ENCODE peak calls at places on chromosomes 13 and 19, in five cellular contexts. L, Q, T, X and I are unnamed samples.
A peak's percentile ranks its signal among the peaks of the same experiment; 100 is the strongest.

GRCh38 chr19:33906578-33907335 is 110.1 kb downstream of the KCTD15 start:
- DNase-seq in L (no peak), Q (no peak), T (no peak), X (peak; percentile 6), I (peak; percentile 74)

GRCh38 chr19:36128392-36128736 is 11.5 kb upstream of the CAPNS1 start:
- DNase-seq in L (peak; percentile 29), Q (no peak), T (no peak), X (peak; percentile 52), I (peak; percentile 51)

GRCh38 chr19:2269244-2270156 is 12.5 kb downstream of the PEAK3 start:
- DNase-seq in L (peak; percentile 94), Q (peak; percentile 66), T (peak; percentile 95), X (peak; percentile 91), I (peak; percentile 96)

GRCh38 chr19:4229179-4229931 is at the start of gene EBI3:
- DNase-seq in L (peak; percentile 78), Q (peak; percentile 88), T (no peak), X (no peak), I (peak; percentile 37)

GRCh38 chr19:45569619-45570421 is 14.8 kb downstream of the OPA3 start:
- DNase-seq in L (peak; percentile 77), Q (no peak), T (peak; percentile 62), X (peak; percentile 45), I (peak; percentile 88)

GRCh38 chr19:4620675-4621074 is 18.6 kb upstream of the TNFAIP8L1 start:
- DNase-seq in L (peak; percentile 36), Q (no peak), T (no peak), X (no peak), I (no peak)

GRCh38 chr19:58581227-58582141 is 8.3 kb upstream of the MZF1 start:
- DNase-seq in L (peak; percentile 78), Q (no peak), T (peak; percentile 63), X (peak; percentile 16), I (peak; percentile 96)

GRCh38 chr13:107375701-107376350 is 807.9 kb upstream of the ARGLU1 start:
- DNase-seq in L (no peak), Q (no peak), T (no peak), X (no peak), I (no peak)

GRCh38 chr19:23095406-23095805 is 21.4 kb upstream of the ZNF730 start:
- DNase-seq in L (no peak), Q (no peak), T (no peak), X (no peak), I (no peak)

GRCh38 chr19:14061751-14062557 is at the start of gene PALM3:
- DNase-seq in L (peak; percentile 4), Q (no peak), T (no peak), X (no peak), I (no peak)

GRCh38 chr13:24184855-24185254 is 24.3 kb downstream of the SPATA13 start:
- DNase-seq in L (no peak), Q (no peak), T (no peak), X (no peak), I (no peak)

GRCh38 chr13:111937763-111938375 is 129.1 kb upstream of the SOX1 start:
- DNase-seq in L (no peak), Q (no peak), T (no peak), X (no peak), I (no peak)

GRCh38 chr13:36736119-36736726 is 62.4 kb downstream of the SERTM1 start:
- DNase-seq in L (peak; percentile 32), Q (no peak), T (peak; percentile 8), X (peak; percentile 35), I (peak; percentile 74)

GRCh38 chr19:5293607-5294089 is 47.0 kb downstream of the PTPRS start:
- DNase-seq in L (peak; percentile 38), Q (no peak), T (no peak), X (no peak), I (peak; percentile 84)

GRCh38 chr19:10000171-10000826 is 10.0 kb downstream of the COL5A3 start:
- DNase-seq in L (peak; percentile 87), Q (no peak), T (peak; percentile 74), X (peak; percentile 57), I (peak; percentile 89)

GRCh38 chr13:33610471-33611015 is 207.4 kb upstream of the RFC3 start:
- DNase-seq in L (no peak), Q (no peak), T (no peak), X (peak; percentile 95), I (peak; percentile 60)

GRCh38 chr13:110294146-110294545 is 12.8 kb downstream of the COL4A1 start:
- DNase-seq in L (no peak), Q (no peak), T (no peak), X (no peak), I (no peak)

GRCh38 chr13:72221276-72221962 is 354.4 kb upstream of the DACH1 start:
- DNase-seq in L (peak; percentile 19), Q (no peak), T (peak; percentile 3), X (peak; percentile 28), I (peak; percentile 86)

GRCh38 chr19:58578430-58578925 is 5.3 kb upstream of the MZF1 start:
- DNase-seq in L (no peak), Q (no peak), T (no peak), X (no peak), I (no peak)

GRCh38 chr13:99361197-99361596 is 54.0 kb upstream of the GPR183 start:
- DNase-seq in L (no peak), Q (no peak), T (no peak), X (no peak), I (no peak)

GRCh38 chr19:46786236-46787039 is 2.0 kb downstream of the SLC1A5 start:
- DNase-seq in L (peak; percentile 75), Q (no peak), T (peak; percentile 95), X (peak; percentile 68), I (peak; percentile 64)

GRCh38 chr13:75691183-75691582 is 55.1 kb downstream of the LMO7 start:
- DNase-seq in L (no peak), Q (no peak), T (peak; percentile 33), X (peak; percentile 16), I (no peak)

GRCh38 chr13:99464441-99464949 is 36.8 kb upstream of the TM9SF2 start:
- DNase-seq in L (no peak), Q (no peak), T (no peak), X (no peak), I (no peak)

GRCh38 chr13:113650275-113650674 is 7.7 kb downstream of the ATP4B start:
- DNase-seq in L (no peak), Q (no peak), T (no peak), X (no peak), I (no peak)

GRCh38 chr19:56670961-56671612 is 470 bp downstream of the ZNF835 start:
- DNase-seq in L (no peak), Q (no peak), T (no peak), X (no peak), I (no peak)

DNA sequence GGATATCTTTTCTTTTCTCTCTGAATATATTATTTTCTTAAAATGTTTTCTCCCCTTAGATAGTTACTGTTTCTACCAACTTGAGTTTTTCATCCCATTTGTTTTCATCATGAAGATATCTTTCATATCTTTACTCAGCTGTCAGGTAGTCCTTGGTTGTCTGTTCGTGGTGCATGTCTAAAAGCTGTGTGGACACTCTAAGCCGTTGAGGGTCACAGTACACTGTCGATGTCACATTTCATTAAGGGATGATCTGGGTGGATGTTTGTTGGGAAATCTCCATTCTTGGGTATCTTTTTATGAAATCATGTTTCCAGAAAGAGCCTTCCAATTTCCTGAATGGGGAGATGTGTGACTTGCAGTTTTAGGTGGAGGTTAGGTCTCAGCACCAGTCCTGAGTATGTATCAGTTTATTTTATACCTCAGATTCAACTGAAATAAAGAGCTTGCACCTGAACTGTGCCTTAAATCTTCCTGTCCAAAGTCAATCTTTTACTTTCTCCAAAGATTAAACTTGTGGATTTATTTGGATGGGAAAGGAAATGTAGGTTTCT is 23.2 kb downstream of the ZMYM2 start:
- DNase-seq in L (no peak), Q (no peak), T (no peak), X (no peak), I (no peak)
- TF ChIP-seq JUNB in L (no peak), Q (no peak), T (no peak), X (no peak), I (no peak)

DNA sequence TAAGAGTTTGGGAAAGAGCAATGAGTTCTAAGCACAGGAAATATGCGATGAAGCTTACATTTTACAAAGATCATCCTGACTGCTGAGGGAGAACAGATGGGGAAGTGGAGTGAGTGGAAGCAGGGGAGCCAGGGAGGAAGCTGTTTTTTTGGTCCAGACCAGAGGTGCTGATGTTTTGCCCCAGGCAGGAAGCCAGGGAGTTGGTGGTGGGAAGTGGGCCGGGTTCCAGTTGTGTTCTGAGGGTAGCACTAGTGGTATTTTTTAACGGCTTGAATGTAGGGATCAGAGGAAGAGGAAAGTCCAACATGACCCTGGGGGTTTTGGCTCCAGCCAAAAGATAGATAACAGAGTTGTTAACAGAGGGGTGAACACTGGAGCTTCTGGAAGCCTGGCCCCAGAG is 20.7 kb upstream of the OLFM4 start:
- DNase-seq in L (no peak), Q (no peak), T (no peak), X (no peak), I (no peak)
- TF ChIP-seq JUNB in L (no peak), Q (no peak), T (no peak), X (no peak), I (no peak)

GRCh38 chr19:917323-918151 is at the start of gene KISS1R:
- DNase-seq in L (peak; percentile 66), Q (no peak), T (peak; percentile 51), X (peak; percentile 71), I (peak; percentile 93)

GRCh38 chr19:918152-918437 is 962 bp downstream of the KISS1R start:
- DNase-seq in L (no peak), Q (no peak), T (no peak), X (no peak), I (no peak)

GRCh38 chr19:918481-919156 is 1.5 kb downstream of the KISS1R start:
- DNase-seq in L (peak; percentile 40), Q (no peak), T (no peak), X (no peak), I (peak; percentile 74)

GRCh38 chr19:919157-920050 is 2.3 kb downstream of the KISS1R start:
- DNase-seq in L (no peak), Q (no peak), T (no peak), X (no peak), I (peak; percentile 75)

DNA sequence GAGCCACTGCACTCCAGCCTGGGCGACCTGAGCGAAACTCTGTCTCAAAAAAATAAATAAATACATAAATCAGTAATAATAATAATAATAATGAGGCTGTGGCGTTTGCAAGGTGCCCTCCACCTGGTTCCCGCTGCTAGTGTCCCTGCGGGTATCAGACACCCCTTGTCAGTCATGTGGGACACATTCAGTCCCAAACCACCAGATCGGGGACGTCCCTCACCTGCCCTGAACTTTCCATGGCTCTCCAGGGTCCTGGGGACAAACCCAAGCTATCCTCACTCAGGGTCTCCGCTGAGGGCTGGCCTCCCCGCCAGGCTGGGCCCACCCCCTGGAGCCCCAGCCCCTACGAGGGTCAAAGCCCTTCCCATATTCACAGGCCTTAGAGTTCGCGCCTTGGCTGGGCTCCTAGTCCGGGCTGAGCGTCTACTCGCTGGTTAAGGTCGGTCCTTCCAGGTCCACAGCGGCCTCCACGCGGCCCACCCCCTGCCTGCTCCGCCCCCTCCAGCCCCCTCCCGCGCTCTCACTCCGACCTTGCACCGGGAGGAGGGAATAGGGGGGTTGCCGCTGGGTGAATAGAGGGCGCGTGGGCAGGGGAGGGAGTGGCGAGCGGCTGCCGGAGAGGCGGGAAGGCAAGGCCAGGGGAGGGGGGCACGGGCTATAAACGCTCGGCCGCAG is 349 bp upstream of the KISS1R start:
- DNase-seq in L (peak; percentile 74), Q (no peak), T (no peak), X (peak; percentile 56), I (peak; percentile 69)
- TF ChIP-seq JUNB in L (no peak), Q (no peak), T (no peak), X (no peak), I (no peak)

DNA sequence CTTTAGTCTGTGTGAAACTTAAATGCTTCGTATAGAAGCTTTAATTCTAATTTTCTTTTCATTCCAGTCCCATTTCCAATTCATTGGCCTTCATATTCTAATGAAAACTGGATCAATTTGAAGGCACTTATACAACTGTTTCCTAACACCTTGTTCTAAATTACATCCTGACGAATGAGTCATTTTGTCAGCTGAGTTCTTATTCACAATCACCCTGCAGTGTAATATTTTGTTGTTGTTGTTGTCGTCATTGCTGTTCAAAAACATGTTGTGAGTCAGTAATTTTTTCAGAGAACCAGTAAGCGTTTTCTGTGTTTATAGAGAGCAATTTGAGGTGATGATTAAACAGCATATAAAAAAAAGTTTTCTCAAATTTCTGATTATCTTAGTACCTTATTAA is 290.0 kb downstream of the PCDH9 start:
- DNase-seq in L (no peak), Q (no peak), T (no peak), X (no peak), I (no peak)
- TF ChIP-seq JUNB in L (no peak), Q (no peak), T (no peak), X (no peak), I (no peak)